ENCODE peak calls at places on chromosomes 4 and X, in four cellular contexts. J is ACHN, C is cardiac fibroblast, I is thoracic aorta. T is an unnamed sample.

GRCh38 chr4:175238827-175239517 is 320.8 kb downstream of the ADAM29 start:
- DNase-seq in C (peak; percentile 6), I (no peak), J (no peak), T (no peak)

GRCh38 chr4:176780995-176781738 is 11.6 kb downstream of the VEGFC start:
- DNase-seq in C (peak; percentile 58), I (no peak), J (no peak), T (no peak)

GRCh38 chr4:3522326-3522640 is 9.9 kb downstream of the LRPAP1 start:
- DNase-seq in C (no peak), J (no peak), I (no peak), T (no peak)

GRCh38 chr4:9904976-9905587 is 116.2 kb downstream of the SLC2A9 start:
- DNase-seq in I (no peak), J (no peak), C (peak; percentile 30), T (no peak)

GRCh38 chr4:6005175-6005574 is 13.1 kb downstream of the C4orf50 start:
- DNase-seq in C (no peak), J (no peak), I (no peak), T (no peak)

GRCh38 chrX:10387011-10387410 is 230.2 kb downstream of the CLCN4 start:
- DNase-seq in J (no peak), C (peak; percentile 35), I (no peak), T (no peak)

GRCh38 chrX:137031517-137032377 is 2.0 kb downstream of the GPR101 start:
- DNase-seq in C (peak; percentile 43), I (no peak), J (peak; percentile 28), T (peak; percentile 78)

GRCh38 chr4:88705805-88706518 is 8.3 kb upstream of the NAP1L5 start:
- DNase-seq in I (no peak), C (peak; percentile 60), J (peak; percentile 2), T (no peak)

GRCh38 chrX:56310581-56310980 is 78.4 kb downstream of the KLF8 start:
- DNase-seq in J (no peak), I (no peak), C (no peak), T (no peak)

GRCh38 chrX:53440631-53441517 is 6.7 kb upstream of the HSD17B10 start:
- DNase-seq in C (peak; percentile 66), J (no peak), I (peak; percentile 19), T (peak; percentile 54)

GRCh38 chr4:144090744-144091143 is 49.8 kb downstream of the GYPA start:
- DNase-seq in C (no peak), I (no peak), J (no peak), T (no peak)

T was measured in A673.